ENCODE peak calls at places on chromosomes 3 and 15, in nine cellular contexts. I, M, J, B, D, K, R, L and H are unnamed samples.

GRCh38 chr3:128787256-128788253 is 61.6 kb downstream of the RAB7A start:
- DNase-seq in I (no peak), M (no peak), J (peak; percentile 67), B (peak; percentile 91), D (peak; percentile 36), K (peak; percentile 71), R (no peak), L (peak; percentile 10), H (peak; percentile 20)

GRCh38 chr3:139499536-139499935 is 23.2 kb upstream of the RBP2 start:
- DNase-seq in I (no peak), M (no peak), J (no peak), B (no peak), D (no peak), K (no peak), R (no peak), L (no peak), H (no peak)

GRCh38 chr3:136720091-136720490 is 32.1 kb downstream of the STAG1 start:
- DNase-seq in I (no peak), M (no peak), J (no peak), B (no peak), D (no peak), K (no peak), R (no peak), L (no peak), H (no peak)

GRCh38 chr3:9036327-9037112 is 73.2 kb upstream of the RAD18 start:
- DNase-seq in I (peak; percentile 77), M (no peak), J (peak; percentile 36), B (peak; percentile 75), D (peak; percentile 56), K (peak; percentile 85), R (no peak), L (no peak), H (peak; percentile 86)

GRCh38 chr15:87347806-87348515 is 908.6 kb downstream of the NTRK3 start:
- DNase-seq in I (no peak), M (no peak), J (peak; percentile 46), B (no peak), D (no peak), K (no peak), R (no peak), L (no peak), H (no peak)

GRCh38 chr15:46703871-46704637 is 1013.3 kb upstream of the SEMA6D start:
- DNase-seq in I (no peak), M (no peak), J (no peak), B (no peak), D (no peak), K (no peak), R (no peak), L (no peak), H (no peak)

GRCh38 chr15:60392601-60392985 is 5.2 kb downstream of the ANXA2 start:
- DNase-seq in I (no peak), M (no peak), J (peak; percentile 85), B (peak; percentile 86), D (peak; percentile 23), K (peak; percentile 81), R (no peak), L (peak; percentile 37), H (peak; percentile 55)

GRCh38 chr15:78761020-78761419 is 50.2 kb downstream of the ADAMTS7 start:
- DNase-seq in I (peak; percentile 29), M (no peak), J (no peak), B (no peak), D (no peak), K (no peak), R (peak; percentile 25), L (no peak), H (no peak)

GRCh38 chr3:127628788-127629456 is at the start of gene PODXL2:
- DNase-seq in I (peak; percentile 66), M (peak; percentile 52), J (peak; percentile 59), B (peak; percentile 43), D (peak; percentile 53), K (peak; percentile 58), R (no peak), L (peak; percentile 39), H (peak; percentile 74)

GRCh38 chr15:90713081-90713480 is 4.1 kb upstream of the BLM start:
- DNase-seq in I (no peak), M (no peak), J (no peak), B (no peak), D (no peak), K (no peak), R (no peak), L (no peak), H (no peak)

GRCh38 chr3:109618766-109619378 is 281.5 kb upstream of the DPPA4 start:
- DNase-seq in I (no peak), M (no peak), J (no peak), B (no peak), D (no peak), K (no peak), R (no peak), L (no peak), H (no peak)

GRCh38 chr3:8987673-8988655 is 24.7 kb upstream of the RAD18 start:
- DNase-seq in I (peak; percentile 68), M (no peak), J (peak; percentile 78), B (peak; percentile 65), D (peak; percentile 62), K (peak; percentile 62), R (no peak), L (peak; percentile 18), H (peak; percentile 26)

GRCh38 chr3:108118038-108118727 is 27.4 kb upstream of the CD47 start:
- DNase-seq in I (no peak), M (no peak), J (no peak), B (no peak), D (no peak), K (no peak), R (no peak), L (no peak), H (no peak)

GRCh38 chr3:154956815-154957214 is 123.3 kb upstream of the MME start:
- DNase-seq in I (no peak), M (no peak), J (peak; percentile 65), B (peak; percentile 26), D (no peak), K (no peak), R (no peak), L (no peak), H (no peak)

GRCh38 chr3:53753518-53754183 is 92.6 kb downstream of the CHDH start:
- DNase-seq in I (no peak), M (no peak), J (no peak), B (no peak), D (no peak), K (no peak), R (no peak), L (peak; percentile 15), H (no peak)

GRCh38 chr3:40939113-40940070 is 259.9 kb upstream of the CTNNB1 start:
- DNase-seq in I (no peak), M (no peak), J (no peak), B (peak; percentile 30), D (no peak), K (no peak), R (peak; percentile 73), L (no peak), H (no peak)

GRCh38 chr3:49927798-49928197 is 1.8 kb downstream of the MON1A start:
- DNase-seq in I (no peak), M (no peak), J (no peak), B (no peak), D (no peak), K (no peak), R (no peak), L (no peak), H (no peak)

GRCh38 chr3:49926117-49926728 is 3.4 kb downstream of the MON1A start:
- DNase-seq in I (no peak), M (no peak), J (no peak), B (no peak), D (no peak), K (no peak), R (no peak), L (no peak), H (no peak)

GRCh38 chr3:49924683-49925082 is 4.9 kb downstream of the MON1A start:
- DNase-seq in I (no peak), M (no peak), J (peak; percentile 88), B (peak; percentile 90), D (no peak), K (peak; percentile 73), R (no peak), L (no peak), H (peak; percentile 66)

GRCh38 chr3:49928511-49929017 is 1.0 kb downstream of the MON1A start:
- DNase-seq in I (no peak), M (no peak), J (no peak), B (no peak), D (peak; percentile 46), K (no peak), R (peak; percentile 51), L (no peak), H (no peak)

GRCh38 chr3:49925485-49925884 is 4.1 kb downstream of the MON1A start:
- DNase-seq in I (no peak), M (no peak), J (no peak), B (no peak), D (no peak), K (no peak), R (no peak), L (no peak), H (no peak)
- H3K4me3 ChIP-seq in I (no peak overlapping the region), M (no peak overlapping the region), J (no peak overlapping the region), B (no peak overlapping the region), D (no peak overlapping the region), K (no peak overlapping the region), R (no peak overlapping the region), L (no peak overlapping the region), H (no peak overlapping the region)

GRCh38 chr15:52789008-52789600 is 1.0 kb downstream of the ONECUT1 start:
- DNase-seq in I (no peak), M (no peak), J (no peak), B (no peak), D (no peak), K (no peak), R (no peak), L (no peak), H (no peak)
- H3K4me3 ChIP-seq in I (no peak overlapping the region), M (peak overlapping the region; percentile 66), J (no peak overlapping the region), B (no peak overlapping the region), D (peak overlapping the region; percentile 45), K (no peak overlapping the region), R (peak overlapping the region; percentile 38), L (no peak overlapping the region), H (no peak overlapping the region)

GRCh38 chr3:50269460-50269859 is 513 bp downstream of the SEMA3B start:
- DNase-seq in I (peak; percentile 25), M (no peak), J (no peak), B (no peak), D (no peak), K (no peak), R (no peak), L (no peak), H (no peak)
- H3K4me3 ChIP-seq in I (no peak overlapping the region), M (no peak overlapping the region), J (no peak overlapping the region), B (no peak overlapping the region), D (peak overlapping the region; percentile 32), K (no peak overlapping the region), R (peak overlapping the region; percentile 35), L (no peak overlapping the region), H (peak overlapping the region; percentile 36)

GRCh38 chr3:146308682-146309081 is 57.8 kb upstream of the PLSCR4 start:
- DNase-seq in I (no peak), M (no peak), J (peak; percentile 73), B (peak; percentile 82), D (no peak), K (peak; percentile 96), R (no peak), L (no peak), H (peak; percentile 32)

GRCh38 chr3:146313411-146314111 is 62.7 kb upstream of the PLSCR4 start:
- DNase-seq in I (no peak), M (no peak), J (peak; percentile 93), B (peak; percentile 94), D (no peak), K (peak; percentile 91), R (no peak), L (no peak), H (peak; percentile 83)

GRCh38 chr3:146306024-146306423 is 55.1 kb upstream of the PLSCR4 start:
- DNase-seq in I (no peak), M (no peak), J (no peak), B (no peak), D (no peak), K (no peak), R (no peak), L (no peak), H (no peak)

GRCh38 chr3:146308222-146308621 is 57.3 kb upstream of the PLSCR4 start:
- DNase-seq in I (no peak), M (no peak), J (peak; percentile 91), B (peak; percentile 91), D (no peak), K (peak; percentile 84), R (no peak), L (no peak), H (peak; percentile 64)
- H3K4me3 ChIP-seq in I (no peak overlapping the region), M (no peak overlapping the region), J (no peak overlapping the region), B (no peak overlapping the region), D (no peak overlapping the region), K (peak overlapping the region; percentile 1), R (no peak overlapping the region), L (no peak overlapping the region), H (no peak overlapping the region)